ENCODE peak calls at places on chromosomes 13 and 19, in seven cellular contexts. R, S, T, W, Z, I and B are unnamed samples.

GRCh38 chr19:7337380-7338194 is 11.2 kb upstream of the ARHGEF18 start:
- DNase-seq in R (no peak), S (no peak), T (no peak), W (no peak), Z (no peak), I (no peak), B (no peak)

GRCh38 chr13:66207610-66208009 is 1022.5 kb downstream of the PCDH9 start:
- DNase-seq in R (no peak), S (no peak), T (no peak), W (no peak), Z (no peak), I (no peak), B (no peak)

GRCh38 chr13:52743988-52744387 is 4.4 kb upstream of the CNMD start:
- DNase-seq in R (no peak), S (no peak), T (no peak), W (no peak), Z (no peak), I (no peak), B (no peak)

GRCh38 chr19:10086032-10086903 is at the start of gene SHFL:
- DNase-seq in R (peak; percentile 86), S (peak; percentile 65), T (peak; percentile 86), W (peak; percentile 72), Z (no peak), I (peak; percentile 58), B (peak; percentile 80)

GRCh38 chr19:46147791-46148288 is at the start of gene IGFL2:
- DNase-seq in R (no peak), S (no peak), T (no peak), W (peak; percentile 7), Z (peak; percentile 15), I (no peak), B (no peak)

GRCh38 chr19:31350033-31350692 is 927 bp upstream of the TSHZ3 start:
- DNase-seq in R (peak; percentile 80), S (no peak), T (no peak), W (peak; percentile 52), Z (no peak), I (peak; percentile 35), B (peak; percentile 51)

GRCh38 chr19:2661615-2662014 is 40.9 kb downstream of the GNG7 start:
- DNase-seq in R (no peak), S (no peak), T (no peak), W (no peak), Z (peak; percentile 22), I (no peak), B (no peak)

GRCh38 chr13:51534075-51534817 is 50.0 kb upstream of the WDFY2 start:
- DNase-seq in R (no peak), S (peak; percentile 30), T (no peak), W (no peak), Z (no peak), I (no peak), B (peak; percentile 15)

GRCh38 chr19:3119782-3120380 is 16.0 kb upstream of the GNA15 start:
- DNase-seq in R (no peak), S (no peak), T (no peak), W (no peak), Z (no peak), I (no peak), B (no peak)

GRCh38 chr19:15210323-15210774 is 9.6 kb upstream of the NOTCH3 start:
- DNase-seq in R (no peak), S (peak; percentile 48), T (no peak), W (peak; percentile 66), Z (no peak), I (peak; percentile 70), B (peak; percentile 30)

GRCh38 chr13:51315658-51316057 is 23.8 kb upstream of the SERPINE3 start:
- DNase-seq in R (no peak), S (no peak), T (no peak), W (peak; percentile 25), Z (no peak), I (peak; percentile 11), B (no peak)

GRCh38 chr19:19269952-19270694 is 3.0 kb downstream of the TM6SF2 start:
- DNase-seq in R (no peak), S (no peak), T (no peak), W (no peak), Z (no peak), I (no peak), B (no peak)

GRCh38 chr19:19270749-19271571 is 2.1 kb downstream of the TM6SF2 start:
- DNase-seq in R (no peak), S (no peak), T (no peak), W (no peak), Z (no peak), I (no peak), B (no peak)

GRCh38 chr19:19274716-19275115 is 1.6 kb upstream of the TM6SF2 start:
- DNase-seq in R (no peak), S (no peak), T (no peak), W (no peak), Z (no peak), I (no peak), B (no peak)

GRCh38 chr19:19274146-19274545 is 1.0 kb upstream of the TM6SF2 start:
- DNase-seq in R (no peak), S (no peak), T (no peak), W (no peak), Z (no peak), I (peak; percentile 28), B (no peak)

DNA sequence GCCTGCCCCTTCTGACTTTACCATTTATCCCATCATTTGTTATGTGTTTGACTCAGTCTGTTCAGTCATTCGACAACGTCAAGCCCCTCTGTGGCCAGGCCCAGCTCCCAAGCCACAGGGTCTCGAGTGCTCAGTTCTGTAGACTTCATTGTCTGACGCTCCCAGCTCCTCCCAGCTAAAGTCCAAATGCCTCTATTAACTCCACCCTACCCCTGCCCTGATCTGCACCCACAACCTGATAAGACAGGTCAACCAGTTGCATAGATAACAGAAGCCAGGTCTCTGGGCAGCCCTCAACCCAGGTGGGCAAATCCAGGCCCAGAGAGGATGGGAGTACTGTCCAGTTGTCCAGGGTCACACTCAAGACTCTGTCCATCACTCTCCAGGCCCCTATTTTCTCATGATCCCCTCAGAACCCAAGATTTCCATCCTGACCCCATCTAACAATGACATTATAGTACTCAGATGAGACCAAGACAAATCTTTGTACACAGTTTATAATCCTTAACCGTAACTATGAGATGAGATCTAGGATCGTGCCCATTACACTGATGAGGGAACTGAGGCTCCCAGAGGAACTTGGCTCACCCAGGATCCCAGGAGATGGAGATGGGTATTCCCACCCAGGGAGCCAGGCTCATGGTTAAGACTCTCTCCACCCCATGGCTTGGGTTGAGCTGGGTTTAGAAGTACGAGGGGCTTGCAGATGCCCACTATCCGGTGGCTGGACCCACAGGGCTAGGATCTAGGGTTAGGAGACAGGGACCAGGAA is 1.1 kb downstream of the TM6SF2 start:
- DNase-seq in R (no peak), S (no peak), T (no peak), W (no peak), Z (no peak), I (no peak), B (no peak)
- H3K4me3 ChIP-seq in R (no peak overlapping the region), S (no peak overlapping the region), T (no peak overlapping the region), W (no peak overlapping the region), Z (no peak overlapping the region), I (no peak overlapping the region), B (no peak overlapping the region)

GRCh38 chr19:6272411-6272791 is 7.4 kb downstream of the MLLT1 start:
- DNase-seq in R (peak; percentile 57), S (no peak), T (no peak), W (no peak), Z (no peak), I (no peak), B (no peak)

GRCh38 chr19:6270822-6271221 is 9.0 kb downstream of the MLLT1 start:
- DNase-seq in R (peak; percentile 43), S (no peak), T (no peak), W (no peak), Z (no peak), I (no peak), B (no peak)

GRCh38 chr19:6271251-6271650 is 8.5 kb downstream of the MLLT1 start:
- DNase-seq in R (peak; percentile 59), S (no peak), T (no peak), W (peak; percentile 67), Z (no peak), I (peak; percentile 28), B (no peak)

GRCh38 chr19:6272913-6273600 is 6.7 kb downstream of the MLLT1 start:
- DNase-seq in R (no peak), S (no peak), T (no peak), W (no peak), Z (no peak), I (no peak), B (no peak)

GRCh38 chr19:6271721-6272410 is 7.9 kb downstream of the MLLT1 start:
- DNase-seq in R (peak; percentile 93), S (peak; percentile 89), T (peak; percentile 58), W (peak; percentile 92), Z (no peak), I (peak; percentile 74), B (peak; percentile 92)
- H3K4me3 ChIP-seq in R (peak overlapping the region; percentile 25), S (peak overlapping the region; percentile 39), T (no peak overlapping the region), W (peak overlapping the region; percentile 21), Z (no peak overlapping the region), I (peak overlapping the region; percentile 30), B (peak overlapping the region; percentile 43)

GRCh38 chr19:325937-326565 is 18.5 kb downstream of the MIER2 start:
- DNase-seq in R (no peak), S (no peak), T (no peak), W (no peak), Z (no peak), I (no peak), B (no peak)

GRCh38 chr19:326851-327250 is 17.7 kb downstream of the MIER2 start:
- DNase-seq in R (no peak), S (no peak), T (no peak), W (no peak), Z (no peak), I (no peak), B (no peak)

GRCh38 chr19:325173-325936 is 19.2 kb downstream of the MIER2 start:
- DNase-seq in R (no peak), S (no peak), T (no peak), W (no peak), Z (no peak), I (no peak), B (no peak)

GRCh38 chr19:328025-328505 is 16.5 kb downstream of the MIER2 start:
- DNase-seq in R (no peak), S (no peak), T (no peak), W (peak; percentile 9), Z (peak; percentile 6), I (no peak), B (no peak)

DNA sequence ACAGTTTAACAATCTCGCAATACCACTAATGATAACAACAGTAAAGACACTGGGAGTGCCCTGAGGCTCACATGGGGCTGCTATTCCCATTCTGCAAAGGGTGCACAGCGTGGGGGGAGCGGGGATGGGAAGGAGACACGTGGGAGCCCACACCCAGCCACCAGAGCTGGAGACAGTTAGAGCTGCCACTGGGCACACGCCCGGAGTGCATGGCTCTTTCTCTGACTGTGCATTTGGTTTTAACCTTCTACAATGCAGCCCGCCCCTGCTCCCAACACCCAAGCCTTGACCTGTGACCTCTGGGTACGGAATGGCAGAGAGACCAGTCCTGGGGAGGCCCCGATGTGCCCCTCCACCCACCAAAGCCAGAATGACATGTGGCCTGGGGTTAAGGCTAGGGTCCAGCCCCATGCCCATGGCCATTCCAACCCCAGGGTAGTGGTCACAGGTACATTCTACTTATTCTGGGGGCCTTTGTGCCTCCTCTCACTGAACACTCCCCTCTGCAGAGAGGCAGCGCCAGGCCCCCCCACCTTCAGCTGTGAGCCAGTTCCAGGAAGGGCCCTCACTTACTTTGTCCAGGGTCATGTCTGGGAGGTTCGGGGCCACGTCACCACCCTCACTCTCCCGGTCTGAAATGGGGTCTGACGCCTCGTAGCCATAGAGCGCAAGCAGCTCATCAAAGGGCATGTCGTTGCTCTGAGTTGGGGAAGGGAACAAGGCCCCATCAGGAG is 17.1 kb downstream of the MIER2 start:
- DNase-seq in R (no peak), S (no peak), T (no peak), W (no peak), Z (no peak), I (no peak), B (no peak)
- H3K4me3 ChIP-seq in R (no peak overlapping the region), S (no peak overlapping the region), T (no peak overlapping the region), W (no peak overlapping the region), Z (no peak overlapping the region), I (no peak overlapping the region), B (no peak overlapping the region)

GRCh38 chr13:35472308-35473008 is 4.0 kb downstream of the MAB21L1 start:
- DNase-seq in R (no peak), S (no peak), T (no peak), W (no peak), Z (no peak), I (no peak), B (no peak)
- H3K4me3 ChIP-seq in R (no peak overlapping the region), S (no peak overlapping the region), T (no peak overlapping the region), W (no peak overlapping the region), Z (no peak overlapping the region), I (no peak overlapping the region), B (no peak overlapping the region)